ENCODE peak calls at places on chromosomes 13 and 19, in eight cellular contexts. X is WTC11, K is IMR-90, M is A549, V is SK-N-SH, Q is K562, O is H1, F is HepG2. R is an unnamed sample.

GRCh38 chr19:4575267-4575793 is 15.8 kb upstream of the SEMA6B start:
- DNase-seq in V (peak; percentile 58), F (peak; percentile 70), M (peak; percentile 94), Q (peak; percentile 73), O (peak; percentile 95), K (peak; percentile 89), X (peak; percentile 60), R (no peak)

GRCh38 chr13:100608906-100609305 is 20.3 kb upstream of the GGACT start:
- DNase-seq in K (no peak), M (no peak), F (no peak), O (no peak), Q (peak; percentile 61), X (no peak), V (no peak), R (peak; percentile 17)

GRCh38 chr13:60654405-60654804 is 257.4 kb downstream of the TDRD3 start:
- DNase-seq in M (peak; percentile 6), V (no peak), O (no peak), X (peak; percentile 49), F (peak; percentile 16), K (no peak), Q (no peak), R (no peak)

GRCh38 chr13:61128850-61129645 is 286.6 kb downstream of the PCDH20 start:
- DNase-seq in M (no peak), O (no peak), V (no peak), X (no peak), K (no peak), Q (no peak), F (no peak), R (no peak)

GRCh38 chr19:18418725-18419194 is 438 bp upstream of the SSBP4 start:
- DNase-seq in Q (no peak), V (no peak), M (no peak), O (no peak), F (no peak), X (no peak), K (no peak), R (no peak)

GRCh38 chr13:59166174-59166573 is 997.6 kb downstream of the DIAPH3 start:
- DNase-seq in F (no peak), K (no peak), M (no peak), X (no peak), Q (no peak), O (no peak), V (no peak), R (no peak)

GRCh38 chr19:343451-343931 is 1.1 kb downstream of the MIER2 start:
- DNase-seq in X (no peak), K (no peak), V (peak; percentile 28), O (no peak), Q (no peak), F (no peak), M (no peak), R (no peak)

GRCh38 chr13:91661692-91662490 is 263.5 kb downstream of the GPC5 start:
- DNase-seq in O (no peak), F (no peak), K (no peak), X (no peak), Q (no peak), M (no peak), V (no peak), R (peak; percentile 15)

GRCh38 chr19:54316746-54317107 is 3.8 kb upstream of the LILRA5 start:
- DNase-seq in M (peak; percentile 48), F (no peak), Q (peak; percentile 51), V (no peak), X (peak; percentile 86), O (peak; percentile 78), K (no peak), R (no peak)

GRCh38 chr13:59566544-59566943 is 597.2 kb downstream of the DIAPH3 start:
- DNase-seq in O (no peak), M (no peak), X (no peak), Q (no peak), F (no peak), K (no peak), V (no peak), R (no peak)

GRCh38 chr19:39448271-39448670 is 2.9 kb downstream of the SUPT5H start:
- DNase-seq in O (no peak), F (no peak), X (no peak), M (no peak), V (no peak), Q (no peak), K (peak; percentile 51), R (no peak)

GRCh38 chr19:48196933-48197665 is 26.6 kb downstream of the ZSWIM9 start:
- DNase-seq in K (no peak), V (peak; percentile 25), O (no peak), X (no peak), Q (peak; percentile 29), M (no peak), F (no peak), R (no peak)

GRCh38 chr13:21338156-21338555 is 120.9 kb downstream of the ZDHHC20 start:
- DNase-seq in Q (no peak), K (no peak), X (no peak), M (no peak), F (peak; percentile 50), V (no peak), O (no peak), R (no peak)

GRCh38 chr19:409515-410242 is 732 bp upstream of the C2CD4C start:
- DNase-seq in V (peak; percentile 74), O (no peak), X (no peak), K (no peak), F (no peak), Q (no peak), M (no peak), R (no peak)

GRCh38 chr19:29530549-29531457 is 5.0 kb downstream of the VSTM2B start:
- DNase-seq in K (no peak), V (no peak), F (no peak), O (no peak), Q (no peak), X (no peak), M (no peak), R (no peak)

DNA sequence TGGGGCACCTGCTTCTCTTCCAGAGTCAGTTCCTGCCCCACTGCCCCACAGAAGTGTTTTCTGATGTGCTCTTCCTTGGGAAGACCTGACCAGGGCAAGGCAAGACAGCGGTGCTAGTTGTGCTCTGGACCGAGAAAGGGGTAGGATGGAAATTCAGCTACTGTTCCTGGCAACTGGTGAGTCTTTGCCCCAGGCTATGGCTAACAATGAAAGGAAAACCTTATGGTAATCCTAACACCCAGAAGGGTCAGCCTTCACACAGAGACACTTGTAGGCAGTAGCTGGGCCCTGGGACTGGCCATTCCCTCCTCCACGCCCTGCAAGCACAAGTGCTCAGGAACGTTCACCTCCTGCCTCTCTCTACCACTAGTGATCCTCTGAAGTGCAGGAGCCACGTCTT is 9.6 kb upstream of the CYSLTR2 start:
- DNase-seq in V (no peak), X (no peak), O (no peak), Q (no peak), F (no peak), K (no peak), M (no peak), R (no peak)
- TF ChIP-seq USF2 in V (no peak), X (no peak), O (no peak), Q (no peak), F (no peak), K (no peak), M (no peak), R (no peak)

DNA sequence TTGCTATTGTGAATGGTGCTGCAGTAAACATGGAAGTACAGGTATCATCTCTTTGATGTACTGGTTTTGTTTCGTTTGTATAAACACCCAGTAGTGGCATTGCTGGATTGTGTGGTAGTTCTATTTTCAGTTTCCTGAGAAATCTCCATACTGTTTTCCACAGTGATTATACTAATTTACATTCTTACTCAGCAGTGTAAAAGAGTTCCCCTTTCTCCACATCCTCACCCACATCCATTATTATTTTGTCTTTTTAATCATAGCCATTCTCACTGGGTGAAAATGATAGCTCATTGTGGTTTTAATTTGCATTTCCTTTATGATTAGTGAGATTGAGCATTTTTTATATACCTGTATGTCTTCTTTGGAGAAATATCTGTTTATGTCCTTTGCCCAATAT is 62.3 kb upstream of the PARP4 start:
- DNase-seq in X (no peak), K (no peak), V (no peak), Q (no peak), F (no peak), M (no peak), O (no peak), R (no peak)
- TF ChIP-seq USF2 in X (no peak), K (no peak), V (no peak), Q (no peak), F (no peak), M (no peak), O (no peak), R (no peak)

GRCh38 chr19:1430201-1430621 is 8.0 kb upstream of the RPS15 start:
- DNase-seq in M (no peak), V (no peak), F (no peak), Q (no peak), X (no peak), K (no peak), O (no peak), R (no peak)

GRCh38 chr19:1425902-1426301 is 12.3 kb upstream of the RPS15 start:
- DNase-seq in K (no peak), Q (no peak), V (no peak), X (no peak), F (no peak), O (no peak), M (no peak), R (no peak)

GRCh38 chr19:1429750-1430149 is 8.4 kb upstream of the RPS15 start:
- DNase-seq in X (no peak), M (no peak), Q (no peak), O (no peak), F (no peak), V (no peak), K (no peak), R (no peak)

GRCh38 chr19:1427221-1427620 is 11.0 kb upstream of the RPS15 start:
- DNase-seq in K (no peak), F (no peak), X (no peak), M (no peak), Q (no peak), O (no peak), V (no peak), R (no peak)

GRCh38 chr19:1428738-1429391 is 9.3 kb upstream of the RPS15 start:
- DNase-seq in K (no peak), V (no peak), X (no peak), Q (no peak), F (no peak), M (no peak), O (no peak), R (no peak)
- TF ChIP-seq USF2 in K (no peak), V (no peak), X (no peak), Q (no peak), F (no peak), M (no peak), O (no peak), R (no peak)

GRCh38 chr13:49098771-49099512 is 121.2 kb upstream of the MLNR start:
- DNase-seq in X (no peak), F (no peak), M (peak; percentile 39), O (no peak), V (peak; percentile 9), Q (no peak), K (no peak), R (no peak)

GRCh38 chr13:49100637-49101570 is 119.2 kb upstream of the MLNR start:
- DNase-seq in O (no peak), X (no peak), M (no peak), Q (no peak), V (no peak), F (no peak), K (no peak), R (no peak)

GRCh38 chr13:49098198-49098597 is 121.9 kb upstream of the MLNR start:
- DNase-seq in O (no peak), F (no peak), K (peak; percentile 99), M (peak; percentile 70), V (peak; percentile 4), X (no peak), Q (no peak), R (no peak)

GRCh38 chr13:49099513-49099877 is 120.6 kb upstream of the MLNR start:
- DNase-seq in Q (no peak), K (no peak), F (no peak), M (no peak), O (no peak), V (no peak), X (no peak), R (no peak)

GRCh38 chr13:49097374-49097773 is 121.7 kb downstream of the FNDC3A start:
- DNase-seq in Q (no peak), F (peak; percentile 70), M (peak; percentile 25), K (peak; percentile 85), X (no peak), O (no peak), V (no peak), R (no peak)
- TF ChIP-seq USF2 in Q (no peak), F (no peak), M (no peak), K (no peak), X (no peak), O (no peak), V (no peak), R (no peak)

R was measured in GM12878.